ENCODE peak calls at places on chromosomes 13 and 19, in four cellular contexts. M is activated T-cell treated with anti-CD3 and anti-CD28 coated beads for 4 hours; L is CD8-positive, alpha-beta memory T cell; R is activated naive CD4-positive, alpha-beta T cell treated with anti-CD3 and anti-CD28 coated beads for 36 hours. P is an unnamed sample.

GRCh38 chr19:54473071-54473941 is at the start of gene CDC42EP5:
- DNase-seq in L (no peak), M (no peak), R (no peak), P (peak)

GRCh38 chr13:47220453-47221150 is 323.7 kb upstream of the HTR2A start:
- DNase-seq in L (no peak), M (no peak), R (no peak), P (no peak)

GRCh38 chr19:18645035-18645511 is 8.2 kb downstream of the KLHL26 start:
- DNase-seq in M (no peak), L (no peak), R (no peak), P (peak)

GRCh38 chr19:36032251-36033104 is at the start of gene CLIP3:
- DNase-seq in M (peak), L (no peak), R (no peak), P (peak)

GRCh38 chr19:958967-959685 is 25.0 kb upstream of the WDR18 start:
- DNase-seq in R (peak), L (no peak), M (no peak), P (peak)

GRCh38 chr19:35354898-35355297 is 3.4 kb upstream of the FFAR3 start:
- DNase-seq in L (no peak), M (no peak), R (no peak), P (no peak)

GRCh38 chr19:45523642-45524256 is 16.5 kb downstream of the VASP start:
- DNase-seq in L (peak), R (peak), M (peak), P (peak)

GRCh38 chr19:869245-870177 is 10.0 kb downstream of the CFD start:
- DNase-seq in M (no peak), R (no peak), L (no peak), P (no peak)

GRCh38 chr19:8135946-8136618 is 13.3 kb downstream of the FBN3 start:
- DNase-seq in R (no peak), M (no peak), L (no peak), P (no peak)

GRCh38 chr19:14542721-14543328 is 13.4 kb downstream of the TECR start:
- DNase-seq in M (no peak), L (no peak), R (no peak), P (no peak)

GRCh38 chr13:38202730-38203129 is 146.9 kb upstream of the UFM1 start:
- DNase-seq in L (no peak), R (no peak), M (no peak), P (no peak)

GRCh38 chr13:111470933-111471332 is 150.5 kb downstream of the TEX29 start:
- DNase-seq in M (no peak), R (no peak), L (no peak), P (no peak)

GRCh38 chr19:10189631-10190425 is 4.9 kb downstream of the DNMT1 start:
- DNase-seq in R (no peak), M (no peak), L (no peak), P (no peak)

GRCh38 chr19:36420961-36421748 is 2.7 kb upstream of the ZFP82 start:
- DNase-seq in L (no peak), R (no peak), M (no peak), P (no peak)

GRCh38 chr13:84446972-84447700 is 564.9 kb upstream of the SLITRK1 start:
- DNase-seq in L (no peak), M (no peak), R (no peak), P (no peak)

GRCh38 chr19:45275370-45275971 is 24.4 kb downstream of the MARK4 start:
- DNase-seq in L (no peak), R (no peak), M (no peak), P (no peak)

GRCh38 chr13:110835721-110836599 is 78.9 kb downstream of the ANKRD10 start:
- DNase-seq in L (no peak), M (no peak), R (no peak), P (no peak)

P was measured in frontal cortex.